ENCODE peak calls at places on chromosomes 4 and X, in nine cellular contexts. T is astrocyte of the spinal cord, S is heart right ventricle, C is uterus, P is testis, R is cardiac muscle cell, L is brain microvascular endothelial cell, F is WERI-Rb-1, K is fibroblast of pulmonary artery. X is an unnamed sample.

GRCh38 chrX:9885150-9885549 is 82.0 kb upstream of the CLDN34 start:
- DNase-seq in T (peak; percentile 71), S (peak; percentile 40), C (no peak), P (peak; percentile 79), R (peak; percentile 75), L (peak; percentile 63), F (peak; percentile 76), K (peak; percentile 75), X (no peak)

GRCh38 chr4:32147446-32148064 is 1427.4 kb downstream of the PCDH7 start:
- DNase-seq in T (no peak), S (no peak), C (no peak), P (no peak), R (no peak), L (no peak), F (no peak), K (no peak), X (no peak)

GRCh38 chr4:176841730-176842129 is 49.0 kb upstream of the VEGFC start:
- DNase-seq in T (peak; percentile 73), S (no peak), C (no peak), P (no peak), R (no peak), L (peak; percentile 27), F (no peak), K (peak; percentile 70), X (peak; percentile 16)

GRCh38 chrX:132292753-132293152 is 73.5 kb upstream of the RAP2C start:
- DNase-seq in T (peak; percentile 52), S (peak; percentile 21), C (peak; percentile 19), P (peak; percentile 18), R (peak; percentile 73), L (peak; percentile 28), F (peak; percentile 32), K (peak; percentile 71), X (peak; percentile 2)

GRCh38 chr4:2793578-2793919 is 664 bp downstream of the SH3BP2 start:
- DNase-seq in T (no peak), S (no peak), C (peak; percentile 37), P (no peak), R (no peak), L (no peak), F (no peak), K (peak; percentile 50), X (no peak)

GRCh38 chr4:16066586-16067128 is 17.2 kb downstream of the PROM1 start:
- DNase-seq in T (no peak), S (no peak), C (no peak), P (no peak), R (no peak), L (no peak), F (peak; percentile 81), K (no peak), X (no peak)

GRCh38 chr4:67988986-67989385 is 25.7 kb upstream of the TMPRSS11A start:
- DNase-seq in T (peak; percentile 53), S (no peak), C (no peak), P (no peak), R (no peak), L (no peak), F (no peak), K (no peak), X (no peak)

GRCh38 chrX:38561951-38562719 is 793 bp downstream of the TSPAN7 start:
- DNase-seq in T (no peak), S (peak; percentile 6), C (peak; percentile 45), P (peak; percentile 19), R (peak; percentile 18), L (no peak), F (peak; percentile 29), K (no peak), X (no peak)

GRCh38 chrX:113305496-113305895 is 464.9 kb upstream of the AMOT start:
- DNase-seq in T (peak; percentile 59), S (no peak), C (no peak), P (no peak), R (no peak), L (no peak), F (no peak), K (peak; percentile 49), X (peak; percentile 7)

GRCh38 chr4:101022151-101023024 is 324.9 kb downstream of the PPP3CA start:
- DNase-seq in T (peak; percentile 39), S (no peak), C (no peak), P (no peak), R (no peak), L (no peak), F (no peak), K (peak; percentile 32), X (no peak)

GRCh38 chrX:16666541-16666940 is 16.6 kb downstream of the S100G start:
- DNase-seq in T (peak; percentile 64), S (no peak), C (no peak), P (no peak), R (no peak), L (peak; percentile 66), F (no peak), K (no peak), X (peak; percentile 14)

GRCh38 chrX:54817220-54817820 is 9.8 kb downstream of the MAGED2 start:
- DNase-seq in T (no peak), S (no peak), C (no peak), P (no peak), R (no peak), L (no peak), F (no peak), K (peak; percentile 4), X (no peak)

GRCh38 chr4:143347495-143347894 is 10.8 kb downstream of the GAB1 start:
- DNase-seq in T (no peak), S (no peak), C (no peak), P (no peak), R (no peak), L (no peak), F (no peak), K (no peak), X (no peak)

GRCh38 chrX:69556094-69557011 is 52.2 kb downstream of the NALF2 start:
- DNase-seq in T (peak; percentile 3), S (no peak), C (peak; percentile 44), P (peak; percentile 18), R (peak; percentile 72), L (peak; percentile 36), F (no peak), K (peak; percentile 95), X (peak; percentile 7)

GRCh38 chrX:37640142-37640541 is 45.4 kb upstream of the XK start:
- DNase-seq in T (no peak), S (no peak), C (no peak), P (no peak), R (no peak), L (no peak), F (no peak), K (no peak), X (no peak)

GRCh38 chr4:7631288-7631633 is 196.5 kb upstream of the PSAPL1 start:
- DNase-seq in T (no peak), S (no peak), C (no peak), P (no peak), R (no peak), L (no peak), F (no peak), K (no peak), X (no peak)

GRCh38 chrX:74242050-74242449 is 61.9 kb upstream of the ZCCHC13 start:
- DNase-seq in T (peak; percentile 62), S (no peak), C (no peak), P (no peak), R (no peak), L (no peak), F (no peak), K (peak; percentile 60), X (peak; percentile 7)

GRCh38 chr4:52715914-52716313 is 35.3 kb downstream of the ERVMER34-1 start:
- DNase-seq in T (no peak), S (no peak), C (no peak), P (no peak), R (no peak), L (no peak), F (no peak), K (no peak), X (no peak)

GRCh38 chr4:52716364-52717151 is 34.7 kb downstream of the ERVMER34-1 start:
- DNase-seq in T (no peak), S (no peak), C (no peak), P (no peak), R (no peak), L (no peak), F (peak; percentile 34), K (no peak), X (no peak)

GRCh38 chr4:52714597-52715254 is 36.5 kb downstream of the ERVMER34-1 start:
- DNase-seq in T (no peak), S (no peak), C (no peak), P (no peak), R (no peak), L (no peak), F (no peak), K (peak; percentile 35), X (no peak)

GRCh38 chr4:52713456-52713937 is 37.7 kb downstream of the ERVMER34-1 start:
- DNase-seq in T (no peak), S (no peak), C (no peak), P (peak; percentile 65), R (peak; percentile 47), L (no peak), F (no peak), K (no peak), X (no peak)

DNA sequence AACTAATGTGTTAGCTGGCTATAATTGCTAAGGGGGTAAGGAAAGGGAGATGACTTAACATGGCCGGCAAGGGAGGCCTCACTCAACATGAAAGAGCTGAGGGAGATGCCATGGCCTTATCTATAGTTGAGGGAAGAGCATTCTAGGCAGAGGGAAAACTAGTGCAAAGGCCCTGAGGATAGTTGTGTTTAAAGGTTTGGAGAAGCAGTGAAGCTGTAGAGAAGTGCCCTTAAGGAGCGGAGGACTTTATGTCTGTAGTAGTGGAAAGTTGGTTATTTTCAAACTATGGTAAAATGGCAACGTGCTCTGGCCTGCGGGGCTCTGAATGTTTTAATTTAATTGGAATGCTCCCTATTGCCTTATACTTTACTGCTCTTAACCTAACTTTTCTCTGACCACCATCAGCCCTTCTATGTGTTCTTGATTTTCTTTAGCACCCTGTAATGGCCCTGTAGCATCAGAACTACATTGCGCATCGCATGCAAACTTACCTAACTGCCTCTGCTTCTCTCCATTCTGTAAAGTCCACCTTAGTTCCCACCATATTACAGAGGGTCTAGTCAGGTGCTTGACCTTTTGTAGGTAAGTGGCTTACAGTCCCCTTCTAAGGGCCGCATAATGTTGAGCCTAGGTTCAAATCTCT is 35.8 kb downstream of the ERVMER34-1 start:
- DNase-seq in T (no peak), S (no peak), C (no peak), P (no peak), R (no peak), L (no peak), F (no peak), K (no peak), X (no peak)
- H3K4me3 ChIP-seq in T (no peak overlapping the region), S (no peak overlapping the region), C (no peak overlapping the region), P (no peak overlapping the region), R (no peak overlapping the region), L (no peak overlapping the region), F (no peak overlapping the region), K (no peak overlapping the region), X (no peak overlapping the region)

GRCh38 chrX:19630228-19630627 is 114.9 kb upstream of the MAP3K15 start:
- DNase-seq in T (no peak), S (no peak), C (no peak), P (no peak), R (no peak), L (no peak), F (no peak), K (no peak), X (no peak)
- H3K4me3 ChIP-seq in T (no peak overlapping the region), S (no peak overlapping the region), C (no peak overlapping the region), P (no peak overlapping the region), R (no peak overlapping the region), L (no peak overlapping the region), F (no peak overlapping the region), K (no peak overlapping the region), X (no peak overlapping the region)

GRCh38 chr4:42397635-42398447 is 553 bp downstream of the SHISA3 start:
- DNase-seq in T (peak; percentile 40), S (no peak), C (no peak), P (no peak), R (peak; percentile 43), L (no peak), F (peak; percentile 52), K (peak; percentile 49), X (no peak)
- H3K4me3 ChIP-seq in T (peak overlapping the region; percentile 43), S (peak overlapping the region; percentile 57), C (peak overlapping the region; percentile 21), P (peak overlapping the region; percentile 46), R (peak overlapping the region; percentile 31), L (peak overlapping the region; percentile 47), F (peak overlapping the region; percentile 60), K (peak overlapping the region; percentile 65), X (peak overlapping the region; percentile 36)

GRCh38 chrX:23742174-23742692 is 843 bp downstream of the ACOT9 start:
- DNase-seq in T (peak; percentile 76), S (peak; percentile 34), C (peak; percentile 30), P (peak; percentile 54), R (peak; percentile 35), L (peak; percentile 50), F (peak; percentile 20), K (peak; percentile 70), X (peak; percentile 37)
- H3K4me3 ChIP-seq in T (peak overlapping the region; percentile 74), S (peak overlapping the region; percentile 94), C (peak overlapping the region; percentile 76), P (peak overlapping the region; percentile 77), R (peak overlapping the region; percentile 42), L (peak overlapping the region; percentile 84), F (peak overlapping the region; percentile 70), K (peak overlapping the region; percentile 68), X (peak overlapping the region; percentile 79)